ENCODE peak calls at places on chromosomes 11 and 22, in five cellular contexts. S is endodermal cell, N is HAP-1, C is pancreas, E is body of pancreas. W is an unnamed sample.
A peak's percentile ranks its signal among the peaks of the same experiment; 100 is the strongest.

GRCh38 chr11:132115454-132115853 is 745.0 kb downstream of the NTM start:
- DNase-seq in S (peak; percentile 64), N (no peak), C (no peak), E (no peak), W (no peak)

GRCh38 chr11:32466279-32466915 is 31.1 kb upstream of the WT1 start:
- DNase-seq in S (no peak), N (no peak), C (no peak), E (no peak), W (no peak)

GRCh38 chr11:68146010-68146540 is 24.9 kb upstream of the CHKA start:
- DNase-seq in S (no peak), N (no peak), C (peak; percentile 91), E (peak; percentile 100), W (peak; percentile 100)

GRCh38 chr11:2166091-2166851 is 5.3 kb upstream of the INS start:
- DNase-seq in S (peak; percentile 86), N (no peak), C (peak; percentile 76), E (peak; percentile 62), W (peak; percentile 52)

GRCh38 chr11:100719809-100720221 is 32.7 kb downstream of the ARHGAP42 start:
- DNase-seq in S (peak; percentile 88), N (no peak), C (no peak), E (peak; percentile 56), W (peak; percentile 84)

GRCh38 chr11:95339554-95339953 is 108.6 kb upstream of the SESN3 start:
- DNase-seq in S (no peak), N (no peak), C (no peak), E (no peak), W (no peak)

GRCh38 chr22:42273855-42274451 is 3.5 kb upstream of the TCF20 start:
- DNase-seq in S (peak; percentile 83), N (no peak), C (no peak), E (no peak), W (no peak)

GRCh38 chr11:7574491-7575129 is 60.8 kb downstream of the PPFIBP2 start:
- DNase-seq in S (peak; percentile 78), N (no peak), C (no peak), E (no peak), W (no peak)

GRCh38 chr11:6979365-6979764 is 40.8 kb downstream of the ZNF214 start:
- DNase-seq in S (no peak), N (no peak), C (no peak), E (no peak), W (no peak)

GRCh38 chr11:78228467-78228866 is 39.7 kb downstream of the USP35 start:
- DNase-seq in S (peak; percentile 72), N (peak; percentile 75), C (no peak), E (peak; percentile 45), W (no peak)

GRCh38 chr11:102733232-102733875 is 8.6 kb upstream of the MMP8 start:
- DNase-seq in S (peak; percentile 93), N (peak; percentile 46), C (peak; percentile 84), E (peak; percentile 65), W (no peak)

GRCh38 chr11:10294289-10294953 is 402 bp upstream of the SBF2 start:
- DNase-seq in S (peak; percentile 77), N (peak; percentile 50), C (peak; percentile 68), E (peak; percentile 37), W (peak; percentile 43)

GRCh38 chr11:34184505-34185015 is 79.1 kb downstream of the NAT10 start:
- DNase-seq in S (no peak), N (no peak), C (no peak), E (no peak), W (no peak)

GRCh38 chr11:67071420-67072284 is 15.0 kb downstream of the RHOD start:
- DNase-seq in S (peak; percentile 97), N (peak; percentile 50), C (peak; percentile 88), E (peak; percentile 84), W (peak; percentile 75)

GRCh38 chr22:36548606-36549005 is 19.6 kb upstream of the EIF3D start:
- DNase-seq in S (peak; percentile 68), N (no peak), C (no peak), E (no peak), W (peak; percentile 43)

GRCh38 chr22:27068121-27068520 is 410.7 kb downstream of the MIAT start:
- DNase-seq in S (no peak), N (no peak), C (no peak), E (no peak), W (no peak)

GRCh38 chr22:25729595-25729994 is 12.4 kb upstream of the MYO18B start:
- DNase-seq in S (peak; percentile 40), N (no peak), C (no peak), E (no peak), W (no peak)

GRCh38 chr11:112248216-112248615 is 12.4 kb downstream of the PLET1 start:
- DNase-seq in S (no peak), N (no peak), C (no peak), E (no peak), W (peak; percentile 9)

GRCh38 chr11:84740050-84740449 is 887.1 kb downstream of the DLG2 start:
- DNase-seq in S (no peak), N (no peak), C (no peak), E (no peak), W (no peak)

GRCh38 chr22:45887202-45888131 is 89.5 kb downstream of the WNT7B start:
- DNase-seq in S (peak; percentile 41), N (no peak), C (peak; percentile 74), E (peak; percentile 84), W (peak; percentile 40)

GRCh38 chr11:111405551-111405950 is 26.5 kb upstream of the POU2AF1 start:
- DNase-seq in S (no peak), N (no peak), C (no peak), E (no peak), W (no peak)

GRCh38 chr22:44920183-44920582 is 89.6 kb downstream of the PHF21B start:
- DNase-seq in S (peak; percentile 29), N (no peak), C (peak; percentile 24), E (no peak), W (no peak)

GRCh38 chr11:96001037-96001436 is 77.1 kb upstream of the MTMR2 start:
- DNase-seq in S (no peak), N (no peak), C (no peak), E (peak; percentile 47), W (peak; percentile 72)

DNA sequence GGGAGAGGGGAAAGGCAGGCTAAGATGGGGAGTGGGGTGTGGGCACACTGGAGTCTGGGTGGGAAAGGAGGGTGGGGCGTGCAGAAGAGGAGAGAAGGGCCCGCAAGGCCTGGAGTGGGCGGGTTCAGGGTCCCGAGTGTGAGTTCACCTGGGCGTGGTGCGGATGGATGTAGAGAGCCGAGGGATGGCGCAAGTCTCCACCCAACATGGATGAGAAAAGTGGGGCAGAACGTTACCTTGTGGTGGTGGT is 364 bp upstream of the ABCC8 start:
- DNase-seq in S (no peak), N (no peak), C (no peak), E (no peak), W (no peak)
- H3K27me3 ChIP-seq in S (peaks cover 61% of the 10 kb centered on the region), N (peaks cover 17% of the 10 kb centered on the region), C (peaks cover 9% of the 10 kb centered on the region), E (no peaks in the 10 kb centered on the region), W (no peaks in the 10 kb centered on the region)

GRCh38 chr11:58782066-58782465 is 50.3 kb upstream of the GLYAT start:
- DNase-seq in S (no peak), N (no peak), C (no peak), E (no peak), W (no peak)

GRCh38 chr11:58784995-58785394 is 53.3 kb upstream of the GLYAT start:
- DNase-seq in S (no peak), N (no peak), C (no peak), E (no peak), W (no peak)

GRCh38 chr11:58776891-58777451 is 45.2 kb upstream of the GLYAT start:
- DNase-seq in S (no peak), N (no peak), C (no peak), E (no peak), W (no peak)

GRCh38 chr11:58781345-58781744 is 49.6 kb upstream of the GLYAT start:
- DNase-seq in S (no peak), N (no peak), C (no peak), E (no peak), W (no peak)

GRCh38 chr11:58780578-58780977 is 48.8 kb upstream of the GLYAT start:
- DNase-seq in S (no peak), N (no peak), C (no peak), E (no peak), W (no peak)
- H3K9me3 ChIP-seq in S (peaks cover 63% of the 10 kb centered on the region), N (no peaks in the 10 kb centered on the region), C (no peaks in the 10 kb centered on the region), E (no peaks in the 10 kb centered on the region), W (no peaks in the 10 kb centered on the region)

GRCh38 chr11:88644724-88645123 is 307.2 kb upstream of the CTSC start:
- DNase-seq in S (no peak), N (no peak), C (no peak), E (no peak), W (no peak)
- H3K27me3 ChIP-seq in S (no peaks in the 10 kb centered on the region), N (no peaks in the 10 kb centered on the region), C (no peaks in the 10 kb centered on the region), E (no peaks in the 10 kb centered on the region), W (no peaks in the 10 kb centered on the region)

GRCh38 chr22:16559056-16559955 is 33.3 kb downstream of the CCT8L2 start:
- DNase-seq in S (no peak), N (no peak), C (peak; percentile 49), E (no peak), W (no peak)
- H3K9me3 ChIP-seq in S (peaks cover 7% of the 10 kb centered on the region), N (no peaks in the 10 kb centered on the region), C (no peaks in the 10 kb centered on the region), E (no peaks in the 10 kb centered on the region), W (no peaks in the 10 kb centered on the region)

GRCh38 chr22:50553310-50553709 is 7.6 kb downstream of the KLHDC7B start:
- DNase-seq in S (no peak), N (no peak), C (no peak), E (no peak), W (no peak)
- H3K27me3 ChIP-seq in S (peaks cover under 1% of the 10 kb centered on the region), N (no peaks in the 10 kb centered on the region), C (peaks cover 4% of the 10 kb centered on the region), E (no peaks in the 10 kb centered on the region), W (no peaks in the 10 kb centered on the region)

GRCh38 chr22:48721394-48721666 is 1106.3 kb downstream of the BRD1 start:
- DNase-seq in S (no peak), N (no peak), C (no peak), E (peak; percentile 57), W (no peak)

GRCh38 chr22:48718818-48719500 is 1108.7 kb downstream of the BRD1 start:
- DNase-seq in S (peak; percentile 35), N (no peak), C (peak; percentile 61), E (no peak), W (no peak)

GRCh38 chr22:48720662-48721393 is 1106.8 kb downstream of the BRD1 start:
- DNase-seq in S (no peak), N (no peak), C (no peak), E (no peak), W (no peak)

GRCh38 chr22:48717883-48718817 is 1109.5 kb downstream of the BRD1 start:
- DNase-seq in S (peak; percentile 40), N (no peak), C (peak; percentile 48), E (no peak), W (no peak)

DNA sequence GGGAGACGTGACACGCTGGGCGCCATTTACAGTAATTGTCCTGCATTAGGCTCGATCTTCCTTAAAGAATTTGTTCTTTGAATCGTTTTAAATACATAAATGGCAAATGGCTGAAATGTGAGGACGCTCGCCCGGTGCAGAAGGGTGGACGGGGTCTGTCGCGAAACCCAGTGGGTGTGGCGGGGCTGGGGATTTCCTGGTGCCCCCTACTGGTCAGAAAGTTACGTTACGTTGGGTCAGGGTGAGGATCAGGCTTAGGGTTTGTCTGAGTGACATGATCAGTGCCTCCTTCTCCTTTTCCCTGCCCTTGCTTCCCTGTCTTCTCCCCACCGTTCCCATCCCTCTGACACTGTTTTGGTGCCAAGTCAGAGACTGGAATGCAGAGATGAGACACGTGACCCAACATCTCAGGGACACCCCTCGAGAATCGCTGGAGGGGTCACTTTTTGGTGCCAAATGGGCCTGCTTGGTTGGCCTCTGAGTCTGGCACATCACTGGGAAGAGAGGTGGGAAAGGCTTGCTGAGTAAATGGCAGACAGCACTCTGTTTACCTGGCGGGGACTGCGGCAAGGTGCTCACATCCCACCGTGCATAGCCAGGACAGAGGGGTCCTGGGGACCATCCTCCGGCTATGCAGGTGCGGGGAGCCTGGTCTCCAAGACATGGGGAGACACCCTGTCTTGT is 1107.6 kb downstream of the BRD1 start:
- DNase-seq in S (peak; percentile 83), N (peak; percentile 2), C (no peak), E (no peak), W (no peak)
- H3K9me3 ChIP-seq in S (peaks cover 6% of the 10 kb centered on the region), N (no peaks in the 10 kb centered on the region), C (no peaks in the 10 kb centered on the region), E (no peaks in the 10 kb centered on the region), W (no peaks in the 10 kb centered on the region)